ENCODE peak calls at places on chromosomes 13 and 19, in six cellular contexts. A, E, L, S, C and M are unnamed samples.

GRCh38 chr19:19670070-19670551 is 1.5 kb downstream of the ZNF101 start:
- DNase-seq in A (no peak), E (no peak), L (no peak), S (no peak), C (no peak), M (no peak)

GRCh38 chr19:55285225-55285890 is 1.6 kb downstream of the BRSK1 start:
- DNase-seq in A (no peak), E (no peak), L (no peak), S (no peak), C (no peak), M (no peak)

GRCh38 chr19:17605117-17605516 is 49.7 kb downstream of the COLGALT1 start:
- DNase-seq in A (no peak), E (no peak), L (no peak), S (no peak), C (no peak), M (no peak)

GRCh38 chr19:4889034-4889825 is 13.5 kb downstream of the ARRDC5 start:
- DNase-seq in A (no peak), E (no peak), L (no peak), S (peak), C (no peak), M (no peak)

GRCh38 chr13:36619535-36619934 is 54.3 kb upstream of the SERTM1 start:
- DNase-seq in A (no peak), E (no peak), L (no peak), S (no peak), C (no peak), M (no peak)

GRCh38 chr13:79549355-79550106 is 68.6 kb downstream of the NDFIP2 start:
- DNase-seq in A (no peak), E (no peak), L (no peak), S (no peak), C (no peak), M (no peak)

GRCh38 chr13:45196091-45196490 is 4.8 kb downstream of the KCTD4 start:
- DNase-seq in A (no peak), E (no peak), L (no peak), S (no peak), C (no peak), M (no peak)

GRCh38 chr19:6626764-6627163 is 35.8 kb upstream of the CD70 start:
- DNase-seq in A (no peak), E (no peak), L (no peak), S (no peak), C (no peak), M (no peak)

GRCh38 chr19:45524575-45525129 is 17.4 kb downstream of the VASP start:
- DNase-seq in A (no peak), E (no peak), L (no peak), S (no peak), C (no peak), M (no peak)

GRCh38 chr13:50991624-50992610 is 82.3 kb downstream of the RNASEH2B start:
- DNase-seq in A (no peak), E (no peak), L (no peak), S (no peak), C (no peak), M (no peak)

GRCh38 chr13:60696602-60697001 is 299.6 kb downstream of the TDRD3 start:
- DNase-seq in A (no peak), E (no peak), L (no peak), S (no peak), C (no peak), M (no peak)

GRCh38 chr19:49151339-49152217 is 3.6 kb downstream of the HRC start:
- DNase-seq in A (no peak), E (no peak), L (no peak), S (peak), C (no peak), M (peak)

GRCh38 chr13:112970552-112971287 is 1.7 kb downstream of the MCF2L start:
- DNase-seq in A (no peak), E (no peak), L (no peak), S (no peak), C (no peak), M (no peak)

GRCh38 chr19:33404506-33404905 is 31.0 kb downstream of the CEBPG start:
- DNase-seq in A (no peak), E (no peak), L (no peak), S (no peak), C (no peak), M (peak)

GRCh38 chr19:1170938-1171754 is 2.9 kb downstream of the SBNO2 start:
- DNase-seq in A (no peak), E (no peak), L (no peak), S (peak), C (peak), M (peak)

GRCh38 chr19:10915511-10916091 is 12.8 kb downstream of the YIPF2 start:
- DNase-seq in A (no peak), E (no peak), L (peak), S (peak), C (no peak), M (no peak)

GRCh38 chr19:17475541-17476115 is 5.3 kb downstream of the SLC27A1 start:
- DNase-seq in A (no peak), E (no peak), L (no peak), S (peak), C (peak), M (peak)

GRCh38 chr19:35438527-35438926 is 9.5 kb upstream of the FFAR2 start:
- DNase-seq in A (no peak), E (no peak), L (no peak), S (peak), C (no peak), M (no peak)

GRCh38 chr13:30892966-30893365 is 13.1 kb upstream of the MEDAG start:
- DNase-seq in A (no peak), E (no peak), L (no peak), S (no peak), C (no peak), M (no peak)

GRCh38 chr13:46296920-46297319 is 85.2 kb downstream of the LRRC63 start:
- DNase-seq in A (no peak), E (no peak), L (peak), S (peak), C (no peak), M (no peak)

GRCh38 chr13:36261976-36262375 is 35.6 kb downstream of the CCDC169 start:
- DNase-seq in A (no peak), E (no peak), L (no peak), S (no peak), C (no peak), M (no peak)

GRCh38 chr19:45469132-45469834 is 1.5 kb downstream of the FOSB start:
- DNase-seq in A (peak), E (peak), L (no peak), S (peak), C (peak), M (peak)

GRCh38 chr19:40805258-40805868 is 6.4 kb downstream of the EGLN2 start:
- DNase-seq in A (no peak), E (no peak), L (no peak), S (no peak), C (no peak), M (no peak)

GRCh38 chr13:100506154-100506553 is 82.4 kb downstream of the GGACT start:
- DNase-seq in A (peak), E (no peak), L (no peak), S (no peak), C (no peak), M (no peak)

GRCh38 chr19:31543456-31543855 is 194.2 kb upstream of the TSHZ3 start:
- DNase-seq in A (no peak), E (no peak), L (no peak), S (no peak), C (no peak), M (no peak)

GRCh38 chr13:22091971-22092300 is 421.1 kb downstream of the FGF9 start:
- DNase-seq in A (no peak), E (no peak), L (no peak), S (no peak), C (no peak), M (no peak)

GRCh38 chr19:16325161-16325527 is 518 bp downstream of the KLF2 start:
- DNase-seq in A (no peak), E (no peak), L (no peak), S (no peak), C (no peak), M (no peak)

GRCh38 chr13:102487330-102487729 is 85.5 kb upstream of the FGF14 start:
- DNase-seq in A (no peak), E (no peak), L (no peak), S (no peak), C (no peak), M (no peak)